ENCODE peak calls at places on chromosomes 13 and 19, in seven cellular contexts. C is dorsolateral prefrontal cortex, N is small intestine, O is esophagus squamous epithelium, E is cardiac muscle cell, G is fibroblast of lung, H is PC-9. B is an unnamed sample. For H3K27me3, the result is how much of the 10 kb centered on the place peaks cover.

GRCh38 chr13:23449386-23450162 is 16.1 kb upstream of the SACS start:
- DNase-seq in C (no peak), N (no peak), O (no peak), E (no peak), G (no peak), H (no peak), B (no peak)

GRCh38 chr19:31378404-31378803 is 29.2 kb upstream of the TSHZ3 start:
- DNase-seq in C (no peak), N (peak), O (no peak), E (no peak), G (peak), H (no peak), B (no peak)

GRCh38 chr13:33262997-33263396 is 22.6 kb downstream of the STARD13 start:
- DNase-seq in C (no peak), N (no peak), O (no peak), E (no peak), G (no peak), H (no peak), B (no peak)

GRCh38 chr13:69458013-69458412 is 649.6 kb upstream of the ATXN8OS start:
- DNase-seq in C (no peak), N (no peak), O (no peak), E (no peak), G (no peak), H (no peak), B (no peak)

GRCh38 chr19:12647490-12648071 is 19.0 kb downstream of the MAN2B1 start:
- DNase-seq in C (no peak), N (peak), O (no peak), E (no peak), G (no peak), H (no peak), B (no peak)

GRCh38 chr13:40271931-40272775 is 394.3 kb downstream of the FOXO1 start:
- DNase-seq in C (no peak), N (no peak), O (no peak), E (no peak), G (peak), H (peak), B (peak)

GRCh38 chr19:2561221-2561620 is 85.3 kb downstream of the GADD45B start:
- DNase-seq in C (no peak), N (no peak), O (no peak), E (no peak), G (no peak), H (no peak), B (no peak)

GRCh38 chr13:61779456-61779855 is 363.8 kb upstream of the PCDH20 start:
- DNase-seq in C (no peak), N (no peak), O (no peak), E (no peak), G (no peak), H (no peak), B (no peak)

GRCh38 chr19:2275588-2276428 is 6.2 kb downstream of the PEAK3 start:
- DNase-seq in C (no peak), N (peak), O (no peak), E (no peak), G (no peak), H (no peak), B (no peak)

GRCh38 chr13:31925079-31925478 is 106.5 kb upstream of the FRY start:
- DNase-seq in C (no peak), N (no peak), O (no peak), E (no peak), G (no peak), H (no peak), B (no peak)

GRCh38 chr19:57056972-57057371 is 62.8 kb upstream of the USP29 start:
- DNase-seq in C (no peak), N (no peak), O (no peak), E (no peak), G (no peak), H (no peak), B (no peak)

GRCh38 chr19:11251650-11252314 is 10.5 kb downstream of the DOCK6 start:
- DNase-seq in C (no peak), N (no peak), O (no peak), E (no peak), G (no peak), H (no peak), B (no peak)

GRCh38 chr19:21532904-21533303 is 27.5 kb downstream of the ZNF429 start:
- DNase-seq in C (no peak), N (no peak), O (no peak), E (no peak), G (no peak), H (no peak), B (no peak)

GRCh38 chr13:55948175-55948574 is 1192.5 kb upstream of the PRR20A start:
- DNase-seq in C (no peak), N (no peak), O (no peak), E (no peak), G (no peak), H (no peak), B (no peak)

GRCh38 chr13:107252428-107252827 is 684.5 kb upstream of the ARGLU1 start:
- DNase-seq in C (no peak), N (no peak), O (no peak), E (no peak), G (no peak), H (peak), B (no peak)

GRCh38 chr19:374886-375235 is 30.3 kb upstream of the MIER2 start:
- DNase-seq in C (peak), N (no peak), O (no peak), E (no peak), G (no peak), H (no peak), B (no peak)

GRCh38 chr19:31610036-31610435 is 260.8 kb upstream of the TSHZ3 start:
- DNase-seq in C (no peak), N (no peak), O (no peak), E (no peak), G (no peak), H (no peak), B (no peak)

GRCh38 chr19:46616631-46617322 is 8.1 kb downstream of the PTGIR start:
- DNase-seq in C (no peak), N (peak), O (no peak), E (peak), G (peak), H (peak), B (no peak)

GRCh38 chr13:101111894-101112293 is 304.4 kb downstream of the NALCN start:
- DNase-seq in C (no peak), N (no peak), O (no peak), E (no peak), G (no peak), H (no peak), B (no peak)

GRCh38 chr13:68099616-68100015 is 869.5 kb upstream of the PCDH9 start:
- DNase-seq in C (no peak), N (no peak), O (no peak), E (no peak), G (peak), H (no peak), B (no peak)

GRCh38 chr19:38657633-38658222 is 10.3 kb downstream of the ACTN4 start:
- DNase-seq in C (no peak), N (no peak), O (no peak), E (no peak), G (peak), H (peak), B (no peak)

GRCh38 chr13:29847501-29847983 is 2.9 kb downstream of the UBL3 start:
- DNase-seq in C (no peak), N (peak), O (no peak), E (peak), G (peak), H (no peak), B (no peak)

DNA sequence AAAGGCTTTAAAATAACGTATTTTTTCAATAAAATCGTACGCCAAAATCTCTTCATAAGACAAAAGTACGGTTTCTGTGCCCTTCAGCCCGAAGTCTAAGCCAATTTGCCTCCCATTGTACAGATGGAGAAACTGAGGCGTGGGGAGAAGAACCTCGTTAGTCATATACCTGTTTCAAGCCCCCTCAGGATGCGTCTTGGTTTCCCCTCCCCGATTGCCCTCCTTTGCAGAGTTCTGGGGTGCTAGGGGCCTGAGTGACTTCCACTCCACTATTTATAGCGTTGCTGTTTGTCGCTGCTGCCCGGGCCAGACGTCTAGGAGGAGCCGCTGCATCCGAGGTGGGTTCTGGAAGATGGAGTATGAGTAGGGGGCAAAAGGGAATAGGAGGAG is 2.3 kb upstream of the LTBP4 start:
- DNase-seq in C (no peak), N (no peak), O (no peak), E (no peak), G (no peak), H (no peak), B (no peak)
- H3K27me3 ChIP-seq in C (under half), N (under half), O (under half), E (under half), G (under half), H (under half), B (under half)

DNA sequence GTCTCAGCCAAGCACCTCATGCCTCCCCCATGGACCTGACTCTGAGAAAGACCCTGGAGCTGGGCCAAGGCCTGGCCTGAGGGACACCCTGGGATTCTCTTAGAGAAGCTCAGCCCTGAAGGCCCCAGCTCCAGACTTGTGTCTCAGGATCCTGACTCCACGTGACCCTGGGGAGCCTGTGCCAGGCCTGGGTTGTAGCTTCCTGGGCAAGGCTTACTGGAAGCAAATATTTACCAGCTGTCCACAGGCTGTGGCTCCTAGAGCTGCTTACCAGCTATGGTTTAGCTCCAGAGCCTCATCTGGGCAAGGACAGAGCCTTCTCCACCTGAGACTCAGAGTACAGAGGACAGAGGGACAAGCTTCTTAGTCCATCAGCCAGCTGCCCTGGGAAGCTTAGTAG is 61.0 kb upstream of the CEACAM8 start:
- DNase-seq in C (no peak), N (no peak), O (no peak), E (no peak), G (no peak), H (no peak), B (no peak)
- H3K27me3 ChIP-seq in C (under half), N (under half), O (under half), E (under half), G (under half), H (under half), B (under half)

DNA sequence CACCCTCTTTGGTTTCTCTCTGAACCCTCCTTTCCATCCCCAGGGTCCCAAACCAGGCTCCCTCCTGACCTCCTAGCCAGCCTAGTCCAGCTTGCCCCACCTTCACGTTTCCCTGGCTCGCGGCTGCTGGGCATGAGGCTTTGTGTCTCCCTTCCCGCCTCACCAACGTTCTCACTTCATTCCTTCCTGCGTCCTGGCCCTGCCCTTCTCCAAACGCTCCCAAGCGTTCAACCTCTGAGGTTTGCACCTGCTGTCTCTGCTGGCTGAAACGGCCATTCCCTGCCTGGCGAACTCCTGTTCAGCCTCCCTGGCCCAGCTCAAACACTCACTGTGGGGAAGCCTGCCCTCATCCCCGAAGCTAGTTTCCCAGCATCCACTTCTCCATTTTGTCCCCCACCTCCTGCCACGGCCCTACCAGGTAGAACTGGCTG is 12.4 kb downstream of the EPS8L1 start:
- DNase-seq in C (no peak), N (no peak), O (no peak), E (no peak), G (no peak), H (no peak), B (no peak)
- H3K27me3 ChIP-seq in C (under half), N (under half), O (under half), E (under half), G (under half), H (under half), B (under half)

DNA sequence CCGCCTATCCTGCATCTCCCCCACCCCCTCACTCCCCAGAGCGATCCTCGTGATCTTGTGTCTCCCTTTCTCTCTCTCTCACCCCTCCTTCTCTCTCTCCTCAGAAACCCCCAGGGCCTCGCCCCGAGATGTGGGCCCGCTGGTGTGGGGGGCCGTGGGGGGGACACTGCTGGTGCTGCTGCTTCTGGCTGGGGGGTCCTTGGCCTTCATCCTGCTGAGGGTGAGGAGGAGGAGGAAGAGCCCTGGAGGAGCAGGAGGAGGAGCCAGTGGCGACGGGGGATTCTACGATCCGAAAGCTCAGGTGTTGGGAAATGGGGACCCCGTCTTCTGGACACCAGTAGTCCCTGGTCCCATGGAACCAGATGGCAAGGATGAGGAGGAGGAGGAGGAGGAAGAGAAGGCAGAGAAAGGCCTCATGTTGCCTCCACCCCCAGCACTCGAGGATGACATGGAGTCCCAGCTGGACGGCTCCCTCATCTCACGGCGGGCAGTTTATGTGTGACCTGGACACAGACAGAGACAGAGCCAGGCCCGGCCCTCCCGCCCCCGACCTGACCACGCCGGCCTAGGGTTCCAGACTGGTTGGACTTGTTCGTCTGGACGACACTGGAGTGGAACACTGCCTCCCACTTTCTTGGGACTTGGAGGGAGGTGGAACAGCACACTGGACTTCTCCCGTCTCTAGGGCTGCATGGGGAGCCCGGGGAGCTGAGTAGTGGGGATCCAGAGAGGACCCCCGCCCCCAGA is 12.8 kb upstream of the TOMM40 start:
- DNase-seq in C (no peak), N (no peak), O (no peak), E (no peak), G (no peak), H (peak), B (no peak)
- H3K27me3 ChIP-seq in C (under half), N (under half), O (under half), E (under half), G (under half), H (under half), B (under half)

B was measured in thoracic aorta.